ENCODE peak calls at places on chromosomes 1 and 21, in eight cellular contexts. M is uterus, A is gastrocnemius medialis, W is ovary, Q is adrenal gland, C is fibroblast of lung, H is cardiac muscle cell, P is H9. Y is an unnamed sample.

GRCh38 chr1:229148041-229148671 is 122.8 kb upstream of the RAB4A start:
- DNase-seq in C (no peak), Q (no peak), P (peak; percentile 74), H (peak; percentile 65), M (no peak), A (no peak), W (peak; percentile 41), Y (no peak)

GRCh38 chr1:18191037-18191867 is 83.7 kb downstream of the IGSF21 start:
- DNase-seq in C (no peak), M (no peak), P (no peak), A (no peak), Q (no peak), W (no peak), H (no peak), Y (no peak)

GRCh38 chr1:237736372-237737029 is 154.2 kb downstream of the ZP4 start:
- DNase-seq in C (peak; percentile 30), A (no peak), Q (no peak), W (no peak), P (peak; percentile 33), H (peak; percentile 29), M (no peak), Y (no peak)

GRCh38 chr1:153985341-153985912 is 712 bp downstream of the RAB13 start:
- DNase-seq in A (no peak), Q (no peak), C (peak; percentile 83), P (peak; percentile 42), H (no peak), M (peak; percentile 78), W (peak; percentile 65), Y (no peak)

GRCh38 chr1:37765937-37766664 is 1.2 kb upstream of the EPHA10 start:
- DNase-seq in P (peak; percentile 56), H (no peak), C (no peak), M (no peak), W (no peak), A (no peak), Q (no peak), Y (peak; percentile 57)

GRCh38 chr1:150809651-150810050 is 1.6 kb upstream of the CTSK start:
- DNase-seq in C (peak; percentile 72), M (peak; percentile 31), H (no peak), A (no peak), P (no peak), W (no peak), Q (no peak), Y (no peak)

GRCh38 chr1:8825985-8826481 is 8.6 kb upstream of the RERE start:
- DNase-seq in A (no peak), Q (no peak), P (peak; percentile 44), W (peak; percentile 8), H (no peak), C (peak; percentile 39), M (no peak), Y (peak; percentile 20)

GRCh38 chr1:198465201-198466144 is 75.0 kb downstream of the ATP6V1G3 start:
- DNase-seq in C (peak; percentile 75), W (no peak), A (no peak), P (no peak), M (no peak), Q (no peak), H (peak; percentile 48), Y (no peak)

GRCh38 chr1:158999301-159000069 is 10.2 kb upstream of the IFI16 start:
- DNase-seq in W (peak; percentile 80), A (peak; percentile 73), P (peak; percentile 94), C (peak; percentile 98), Q (peak; percentile 83), M (peak; percentile 87), H (peak; percentile 89), Y (peak; percentile 86)

GRCh38 chr1:204258213-204259115 is 44.7 kb upstream of the GOLT1A start:
- DNase-seq in W (peak; percentile 75), C (peak; percentile 69), Q (peak; percentile 81), M (peak; percentile 60), H (peak; percentile 83), P (peak; percentile 86), A (no peak), Y (peak; percentile 90)

GRCh38 chr1:56255516-56256181 is 323.7 kb downstream of the PLPP3 start:
- DNase-seq in M (peak; percentile 87), C (peak; percentile 96), Q (peak; percentile 55), H (no peak), A (peak; percentile 88), W (peak; percentile 48), P (no peak), Y (peak; percentile 74)

GRCh38 chr1:62436039-62436465 is 797 bp upstream of the USP1 start:
- DNase-seq in A (no peak), Q (no peak), H (no peak), P (no peak), C (no peak), M (peak; percentile 97), W (peak; percentile 97), Y (peak; percentile 99)

GRCh38 chr21:25565272-25566199 is 41.7 kb downstream of the MRPL39 start:
- DNase-seq in H (no peak), M (no peak), W (no peak), Q (no peak), C (no peak), A (no peak), P (no peak), Y (no peak)

GRCh38 chr1:217039926-217040325 is 316.7 kb upstream of the ESRRG start:
- DNase-seq in W (no peak), P (no peak), A (no peak), H (no peak), Q (no peak), M (no peak), C (no peak), Y (no peak)

GRCh38 chr1:110007458-110007857 is 22.9 kb downstream of the AHCYL1 start:
- DNase-seq in H (no peak), M (no peak), Q (no peak), W (no peak), C (no peak), A (no peak), P (no peak), Y (no peak)

GRCh38 chr1:90820727-90821126 is 103.6 kb upstream of the BARHL2 start:
- DNase-seq in W (no peak), C (no peak), P (no peak), Q (no peak), M (no peak), A (no peak), H (no peak), Y (no peak)

GRCh38 chr1:22619252-22619651 is 17.2 kb upstream of the C1QA start:
- DNase-seq in P (no peak), W (no peak), M (no peak), Q (no peak), A (no peak), C (no peak), H (no peak), Y (no peak)

GRCh38 chr1:91221017-91221416 is 183.6 kb downstream of the HFM1 start:
- DNase-seq in P (no peak), A (no peak), C (no peak), Q (no peak), W (no peak), H (no peak), M (no peak), Y (no peak)

GRCh38 chr1:31625561-31626272 is 8.2 kb downstream of the HCRTR1 start:
- DNase-seq in A (no peak), P (no peak), Q (peak; percentile 66), W (no peak), C (peak; percentile 54), M (no peak), H (no peak), Y (no peak)
- H3K27ac ChIP-seq in A (peak overlapping the region; percentile 98), P (no peak overlapping the region), Q (peak overlapping the region; percentile 53), W (peak overlapping the region; percentile 56), C (no peak overlapping the region), M (no peak overlapping the region), H (no peak overlapping the region), Y (no peak overlapping the region)

DNA sequence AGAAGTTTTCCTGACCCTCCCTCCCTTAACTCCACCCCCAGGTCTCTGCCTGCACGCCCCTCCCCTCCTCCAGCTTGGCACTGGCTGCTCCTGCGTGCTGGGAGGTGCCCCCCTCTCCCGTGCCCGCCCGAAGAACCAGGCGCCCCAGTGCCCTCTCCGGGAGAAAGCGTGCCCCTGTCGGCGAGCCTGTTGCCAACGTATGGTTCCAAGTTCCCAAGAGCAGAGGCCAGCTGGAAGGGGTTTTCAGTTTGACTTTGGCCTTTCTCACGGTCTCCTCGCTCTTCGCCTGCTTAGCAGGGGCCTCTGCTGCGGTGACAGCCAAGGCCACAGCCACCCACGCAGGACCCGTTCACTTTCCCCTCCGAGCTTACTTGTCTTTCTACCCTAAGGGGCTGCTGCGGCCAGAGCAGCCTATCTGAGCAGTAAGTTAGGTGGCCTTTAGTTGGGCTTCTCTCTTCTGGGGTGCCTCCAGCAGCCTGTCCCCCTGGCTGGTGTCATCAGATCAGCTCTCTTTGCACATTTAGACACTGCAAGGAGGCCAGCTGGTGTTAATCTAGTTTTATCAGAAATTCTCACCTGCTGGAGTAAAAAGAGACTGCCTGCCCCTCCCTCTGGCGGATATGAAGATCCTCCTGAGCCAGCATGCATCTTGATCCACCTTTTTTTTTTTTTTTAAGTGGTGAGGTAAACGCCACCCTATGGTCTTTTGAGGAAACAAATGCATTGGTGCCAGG is 1.5 kb downstream of the STUM start:
- DNase-seq in P (peak; percentile 64), C (peak; percentile 17), W (peak; percentile 45), H (no peak), M (peak; percentile 60), A (no peak), Q (peak; percentile 39), Y (peak; percentile 85)
- TF ChIP-seq CTCF in P (peak; percentile 53), C (no peak), W (no peak), H (peak; percentile 21), M (no peak), A (peak; percentile 17), Q (no peak), Y (no peak)

GRCh38 chr21:44653123-44653522 is 1.3 kb downstream of the KRTAP12-4 start:
- DNase-seq in W (no peak), P (no peak), M (no peak), C (no peak), Q (no peak), H (no peak), A (no peak), Y (no peak)
- H3K9me3 ChIP-seq in W (no peaks in the 10 kb centered on the region), P (no peaks in the 10 kb centered on the region), M (no peaks in the 10 kb centered on the region), C (no peaks in the 10 kb centered on the region), Q (no peaks in the 10 kb centered on the region), H (no peaks in the 10 kb centered on the region), A (no peaks in the 10 kb centered on the region), Y (peaks cover 4% of the 10 kb centered on the region)

GRCh38 chr1:234579967-234580366 is 30.0 kb downstream of the IRF2BP2 start:
- DNase-seq in P (no peak), W (no peak), M (no peak), H (no peak), Q (no peak), A (no peak), C (no peak), Y (no peak)

GRCh38 chr1:234583755-234584430 is 26.1 kb downstream of the IRF2BP2 start:
- DNase-seq in W (peak; percentile 66), C (no peak), Q (peak; percentile 76), M (peak; percentile 66), P (no peak), A (no peak), H (no peak), Y (no peak)

GRCh38 chr1:234582626-234583354 is 27.2 kb downstream of the IRF2BP2 start:
- DNase-seq in A (no peak), C (no peak), P (no peak), W (no peak), Q (no peak), H (peak; percentile 72), M (no peak), Y (no peak)

GRCh38 chr1:234581063-234581714 is 28.8 kb downstream of the IRF2BP2 start:
- DNase-seq in W (no peak), Q (no peak), M (no peak), H (no peak), P (no peak), C (no peak), A (no peak), Y (no peak)

DNA sequence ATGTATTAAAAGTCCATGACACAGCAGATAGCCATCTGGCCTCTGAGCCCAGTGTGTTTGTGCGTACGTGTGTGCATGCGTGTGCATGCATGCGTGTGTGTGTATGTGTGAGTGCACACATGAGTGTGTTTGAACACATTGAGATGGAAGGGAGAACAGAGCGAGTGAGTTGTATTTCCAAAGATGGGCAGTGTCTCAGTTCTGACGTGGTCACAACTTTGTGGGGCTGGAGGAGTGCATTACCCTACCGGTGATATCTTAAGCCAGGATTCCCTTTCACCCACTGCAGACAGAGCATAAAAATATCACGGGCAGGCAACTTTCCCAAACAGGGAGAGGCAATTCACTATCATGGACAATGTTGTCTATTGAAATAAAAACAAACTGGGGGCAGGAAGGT is 27.8 kb downstream of the IRF2BP2 start:
- DNase-seq in Q (no peak), A (peak; percentile 54), P (no peak), M (no peak), H (no peak), C (no peak), W (no peak), Y (no peak)
- H3K27ac ChIP-seq in Q (no peak overlapping the region), A (peak overlapping the region; percentile 94), P (no peak overlapping the region), M (peak overlapping the region; percentile 79), H (peak overlapping the region; percentile 93), C (no peak overlapping the region), W (peak overlapping the region; percentile 78), Y (no peak overlapping the region)

Y was measured in kidney.